ENCODE peak calls at places on chromosomes 13 and 19, in four cellular contexts. P, R, I and L are unnamed samples.

GRCh38 chr13:113981201-113981605 is 7.3 kb upstream of the C13orf46 start:
- DNase-seq in R (peak), I (no peak), P (peak), L (peak)

GRCh38 chr13:44243198-44243852 is 130.3 kb upstream of the SERP2 start:
- DNase-seq in P (no peak), R (peak), I (peak), L (no peak)

GRCh38 chr13:45737571-45738002 is 35.5 kb downstream of the CBY2 start:
- DNase-seq in R (no peak), P (no peak), I (no peak), L (no peak)

GRCh38 chr19:51799311-51799997 is 4.5 kb downstream of the FPR3 start:
- DNase-seq in P (peak), R (no peak), I (peak), L (peak)

GRCh38 chr13:75685239-75685697 is 49.1 kb downstream of the LMO7 start:
- DNase-seq in R (peak), I (no peak), P (no peak), L (no peak)

GRCh38 chr19:49589391-49589790 is 1.6 kb upstream of the PRR12 start:
- DNase-seq in P (no peak), I (no peak), R (no peak), L (no peak)

GRCh38 chr19:4370418-4371041 is 27.2 kb downstream of the MPND start:
- DNase-seq in R (no peak), I (no peak), P (no peak), L (no peak)

GRCh38 chr19:41323023-41323422 is 13.1 kb downstream of the CCDC97 start:
- DNase-seq in P (no peak), R (no peak), I (no peak), L (no peak)